ENCODE peak calls at places on chromosomes 7 and 10, in eight cellular contexts. U is NCI-H2029; G is body of pancreas; Y is pons; Q is skeletal muscle cell; W is Right ventricle myocardium inferior; D is activated naive CD8-positive, alpha-beta T cell treated with anti-CD3 and anti-CD28 coated beads for 36 hours; S is ureter. X is an unnamed sample.

GRCh38 chr7:88789480-88790064 is 6.0 kb downstream of the TEX47 start:
- DNase-seq in U (peak), G (no peak), Y (peak), Q (no peak), W (no peak), D (no peak), S (no peak), X (peak)

GRCh38 chr10:122249991-122250750 is 20.9 kb upstream of the BTBD16 start:
- DNase-seq in U (no peak), G (no peak), Y (no peak), Q (no peak), W (peak), D (no peak), S (no peak), X (no peak)

GRCh38 chr10:95384011-95384704 is 93.4 kb upstream of the PDLIM1 start:
- DNase-seq in U (no peak), G (no peak), Y (no peak), Q (no peak), W (no peak), D (peak), S (no peak), X (no peak)

GRCh38 chr10:49741108-49741995 is 20.8 kb downstream of the OGDHL start:
- DNase-seq in U (no peak), G (no peak), Y (no peak), Q (no peak), W (no peak), D (no peak), S (no peak), X (no peak)

GRCh38 chr10:62980697-62981495 is 152.2 kb upstream of the NRBF2 start:
- DNase-seq in U (no peak), G (no peak), Y (no peak), Q (no peak), W (no peak), D (no peak), S (no peak), X (no peak)

GRCh38 chr10:97561678-97562077 is 10.9 kb upstream of the ANKRD2 start:
- DNase-seq in U (no peak), G (no peak), Y (no peak), Q (no peak), W (no peak), D (no peak), S (no peak), X (no peak)

GRCh38 chr7:133575726-133576125 is 322.8 kb downstream of the EXOC4 start:
- DNase-seq in U (no peak), G (no peak), Y (peak), Q (no peak), W (no peak), D (no peak), S (no peak), X (no peak)

GRCh38 chr7:157500171-157500960 is 163.6 kb downstream of the DNAJB6 start:
- DNase-seq in U (no peak), G (no peak), Y (no peak), Q (no peak), W (no peak), D (no peak), S (peak), X (no peak)

GRCh38 chr10:49539320-49539885 is 482 bp upstream of the ERCC6 start:
- DNase-seq in U (no peak), G (peak), Y (no peak), Q (no peak), W (no peak), D (peak), S (peak), X (peak)

GRCh38 chr7:47461161-47461560 is 120.8 kb downstream of the TNS3 start:
- DNase-seq in U (peak), G (peak), Y (no peak), Q (no peak), W (peak), D (no peak), S (no peak), X (no peak)